ENCODE peak calls at places on chromosomes 13 and 19, in four cellular contexts. Y is cardiac muscle cell; M is neural crest cell; L is activated T-cell treated with anti-CD3 and anti-CD28 coated beads, Interleukin-2, amount 50 U/mL, for 72 hours. D is an unnamed sample.

GRCh38 chr19:44808463-44809371 is at the start of gene BCAM:
- DNase-seq in M (peak), L (no peak), Y (peak), D (peak)

GRCh38 chr19:35088514-35088913 is 27.1 kb upstream of the FXYD3 start:
- DNase-seq in M (no peak), L (no peak), Y (peak), D (peak)

GRCh38 chr19:6056282-6056741 is 54.0 kb downstream of the RFX2 start:
- DNase-seq in Y (no peak), M (no peak), L (no peak), D (no peak)

GRCh38 chr19:3882041-3882384 is 1.5 kb downstream of the ATCAY start:
- DNase-seq in Y (no peak), M (no peak), L (no peak), D (no peak)

GRCh38 chr13:35741657-35742056 is 265.2 kb upstream of the MAB21L1 start:
- DNase-seq in M (no peak), L (no peak), Y (no peak), D (no peak)

GRCh38 chr19:46716672-46717033 is 261 bp downstream of the PRKD2 start:
- DNase-seq in L (no peak), Y (no peak), M (no peak), D (no peak)

GRCh38 chr13:40922437-40923040 is 96.6 kb downstream of the ELF1 start:
- DNase-seq in Y (peak), M (no peak), L (no peak), D (no peak)

GRCh38 chr13:30526612-30527217 is 61.0 kb upstream of the HMGB1 start:
- DNase-seq in Y (peak), L (no peak), M (peak), D (no peak)

GRCh38 chr13:100803091-100803490 is 128.5 kb upstream of the TMTC4 start:
- DNase-seq in M (no peak), Y (no peak), L (no peak), D (no peak)

GRCh38 chr19:16289594-16289993 is 35.0 kb upstream of the KLF2 start:
- DNase-seq in M (no peak), Y (no peak), L (no peak), D (no peak)

GRCh38 chr19:41707502-41707812 is 969 bp upstream of the CEACAM5 start:
- DNase-seq in Y (no peak), L (no peak), M (no peak), D (no peak)

GRCh38 chr13:82672248-82672647 is 1210.0 kb downstream of the SLITRK1 start:
- DNase-seq in Y (no peak), M (no peak), L (no peak), D (no peak)

GRCh38 chr13:113502686-113503085 is 12.2 kb upstream of the DCUN1D2 start:
- DNase-seq in L (no peak), Y (no peak), M (no peak), D (no peak)

GRCh38 chr13:113792236-113792770 is 33.3 kb downstream of the TMEM255B start:
- DNase-seq in L (no peak), M (no peak), Y (no peak), D (no peak)

GRCh38 chr13:112819111-112819510 is 129.3 kb downstream of the ATP11A start:
- DNase-seq in Y (no peak), L (no peak), M (no peak), D (no peak)

GRCh38 chr13:75968103-75968838 is 332.1 kb downstream of the LMO7 start:
- DNase-seq in M (no peak), Y (peak), L (no peak), D (no peak)

GRCh38 chr13:94249512-94249911 is 230.0 kb downstream of the DCT start:
- DNase-seq in M (no peak), L (no peak), Y (peak), D (no peak)